ENCODE peak calls at places on chromosomes 3 and 15, in eight cellular contexts. E is IMR-90, C is H1, K is ovary, W is A549, L is breast epithelium, A is transverse colon, R is HCT116. T is an unnamed sample.

GRCh38 chr15:69891070-69891491 is 206.6 kb downstream of the TLE3 start:
- DNase-seq in E (no peak), C (no peak), K (no peak), W (no peak), L (no peak), A (no peak), R (no peak), T (no peak)

GRCh38 chr3:113002676-113003075 is 11.9 kb downstream of the GTPBP8 start:
- DNase-seq in E (no peak), C (no peak), K (no peak), W (no peak), L (no peak), A (no peak), R (no peak), T (no peak)

GRCh38 chr3:174162550-174162949 is 696.6 kb upstream of the NAALADL2 start:
- DNase-seq in E (peak), C (no peak), K (no peak), W (no peak), L (no peak), A (no peak), R (no peak), T (no peak)

GRCh38 chr15:60000113-60000823 is 3.8 kb upstream of the FOXB1 start:
- DNase-seq in E (no peak), C (peak), K (no peak), W (no peak), L (no peak), A (no peak), R (no peak), T (no peak)

GRCh38 chr3:130386604-130387263 is 41.3 kb downstream of the COL6A5 start:
- DNase-seq in E (peak), C (no peak), K (no peak), W (no peak), L (no peak), A (no peak), R (no peak), T (no peak)

GRCh38 chr3:81581966-81582599 is 179.4 kb downstream of the GBE1 start:
- DNase-seq in E (peak), C (no peak), K (peak), W (no peak), L (no peak), A (peak), R (peak), T (peak)

GRCh38 chr3:149462051-149462450 is 12.4 kb upstream of the TM4SF4 start:
- DNase-seq in E (no peak), C (no peak), K (no peak), W (no peak), L (no peak), A (no peak), R (no peak), T (no peak)

GRCh38 chr3:43286886-43287301 is 554 bp downstream of the SNRK start:
- DNase-seq in E (no peak), C (peak), K (no peak), W (peak), L (no peak), A (peak), R (no peak), T (peak)

GRCh38 chr3:44326035-44326434 is 12.5 kb upstream of the TCAIM start:
- DNase-seq in E (peak), C (no peak), K (no peak), W (no peak), L (no peak), A (no peak), R (no peak), T (peak)

GRCh38 chr3:47578691-47579632 is at the start of gene CSPG5:
- DNase-seq in E (no peak), C (peak), K (peak), W (no peak), L (no peak), A (peak), R (no peak), T (peak)

GRCh38 chr3:10432156-10432845 is 73.1 kb downstream of the ATP2B2 start:
- DNase-seq in E (no peak), C (no peak), K (no peak), W (no peak), L (no peak), A (no peak), R (no peak), T (no peak)

GRCh38 chr3:136621628-136622027 is 130.6 kb downstream of the STAG1 start:
- DNase-seq in E (peak), C (no peak), K (no peak), W (no peak), L (no peak), A (no peak), R (no peak), T (peak)

GRCh38 chr3:53778154-53778553 is 68.1 kb downstream of the CHDH start:
- DNase-seq in E (no peak), C (no peak), K (no peak), W (no peak), L (no peak), A (no peak), R (no peak), T (no peak)

GRCh38 chr3:65356331-65357286 is 668.8 kb upstream of the ADAMTS9 start:
- DNase-seq in E (no peak), C (no peak), K (peak), W (no peak), L (no peak), A (peak), R (no peak), T (no peak)

GRCh38 chr3:173932624-173933023 is 535.1 kb downstream of the NLGN1 start:
- DNase-seq in E (peak), C (no peak), K (no peak), W (no peak), L (no peak), A (no peak), R (no peak), T (no peak)

GRCh38 chr15:87707076-87707475 is 549.5 kb downstream of the NTRK3 start:
- DNase-seq in E (no peak), C (no peak), K (no peak), W (no peak), L (no peak), A (no peak), R (no peak), T (no peak)

GRCh38 chr3:32285910-32286309 is 47.4 kb downstream of the CMTM8 start:
- DNase-seq in E (no peak), C (no peak), K (no peak), W (no peak), L (no peak), A (no peak), R (no peak), T (no peak)

GRCh38 chr3:65026151-65026550 is 338.4 kb upstream of the ADAMTS9 start:
- DNase-seq in E (no peak), C (no peak), K (no peak), W (no peak), L (no peak), A (no peak), R (no peak), T (no peak)

GRCh38 chr3:30282052-30282708 is 324.2 kb upstream of the TGFBR2 start:
- DNase-seq in E (peak), C (no peak), K (no peak), W (peak), L (no peak), A (no peak), R (peak), T (no peak)

GRCh38 chr3:58351920-58352319 is 19.2 kb downstream of the PXK start:
- DNase-seq in E (no peak), C (no peak), K (no peak), W (no peak), L (no peak), A (no peak), R (no peak), T (peak)

GRCh38 chr3:134640872-134641470 is 9.9 kb downstream of the KY start:
- DNase-seq in E (peak), C (peak), K (no peak), W (peak), L (no peak), A (no peak), R (peak), T (peak)

GRCh38 chr3:132236701-132237651 is 80.2 kb upstream of the ACP3 start:
- DNase-seq in E (no peak), C (no peak), K (no peak), W (no peak), L (no peak), A (no peak), R (no peak), T (no peak)

GRCh38 chr3:144282313-144282712 is 310.7 kb downstream of the DIPK2A start:
- DNase-seq in E (no peak), C (no peak), K (no peak), W (no peak), L (no peak), A (no peak), R (no peak), T (no peak)

GRCh38 chr15:72289597-72290325 is 17.4 kb upstream of the PARP6 start:
- DNase-seq in E (no peak), C (no peak), K (no peak), W (no peak), L (no peak), A (no peak), R (no peak), T (no peak)

GRCh38 chr15:68385671-68386586 is 46.0 kb downstream of the ITGA11 start:
- DNase-seq in E (no peak), C (peak), K (peak), W (no peak), L (no peak), A (no peak), R (no peak), T (no peak)

GRCh38 chr15:42267286-42267685 is 5.7 kb upstream of the GANC start:
- DNase-seq in E (peak), C (no peak), K (no peak), W (no peak), L (no peak), A (no peak), R (no peak), T (no peak)

GRCh38 chr15:59174846-59175831 is 31.5 kb upstream of the LDHAL6B start:
- DNase-seq in E (peak), C (peak), K (no peak), W (peak), L (no peak), A (peak), R (peak), T (peak)

GRCh38 chr15:89161666-89162065 is 59.7 kb downstream of the RLBP1 start:
- DNase-seq in E (no peak), C (no peak), K (no peak), W (no peak), L (no peak), A (no peak), R (no peak), T (no peak)

GRCh38 chr15:75024102-75024636 is 779 bp downstream of the PPCDC start:
- DNase-seq in E (peak), C (no peak), K (no peak), W (peak), L (no peak), A (no peak), R (no peak), T (peak)

GRCh38 chr3:23668430-23668904 is 137.3 kb upstream of the UBE2E1 start:
- DNase-seq in E (peak), C (no peak), K (no peak), W (peak), L (no peak), A (no peak), R (peak), T (no peak)

GRCh38 chr3:40109641-40110490 is 199.6 kb upstream of the EIF1B start:
- DNase-seq in E (no peak), C (peak), K (peak), W (no peak), L (no peak), A (no peak), R (no peak), T (no peak)

GRCh38 chr15:64144565-64145281 is 6.8 kb upstream of the SNX22 start:
- DNase-seq in E (no peak), C (no peak), K (no peak), W (no peak), L (no peak), A (no peak), R (no peak), T (no peak)

GRCh38 chr3:157502916-157503620 is at the start of gene VEPH1:
- DNase-seq in E (peak), C (no peak), K (no peak), W (no peak), L (no peak), A (peak), R (no peak), T (no peak)

GRCh38 chr15:75656813-75657212 is 9.1 kb downstream of the SNX33 start:
- DNase-seq in E (no peak), C (no peak), K (no peak), W (no peak), L (no peak), A (no peak), R (no peak), T (no peak)

DNA sequence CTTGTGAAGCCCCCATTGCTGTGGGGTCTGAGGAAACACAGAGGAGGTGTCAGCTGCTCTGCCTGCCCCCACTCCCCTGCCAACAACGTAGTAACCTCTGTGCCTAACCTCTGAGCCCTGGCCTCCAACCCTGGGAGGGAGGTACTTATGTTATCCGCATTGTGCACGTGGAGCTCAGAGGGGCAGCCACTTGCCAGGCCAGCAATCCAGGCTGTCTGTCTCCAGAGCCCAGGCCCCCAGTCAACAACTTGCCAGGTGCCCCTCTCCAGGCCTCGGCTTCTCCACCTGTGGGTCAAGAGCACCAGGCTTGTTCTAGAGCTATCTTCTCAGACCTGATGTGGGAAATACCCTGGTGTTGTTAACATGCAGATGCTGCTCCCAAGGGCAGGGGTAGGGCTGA is 2.7 kb downstream of the TPRA1 start:
- DNase-seq in E (no peak), C (no peak), K (no peak), W (no peak), L (no peak), A (no peak), R (no peak), T (no peak)
- H3K4me3 ChIP-seq in E (no peak), C (no peak), K (no peak), W (no peak), L (no peak), A (no peak), R (no peak), T (peak)

GRCh38 chr3:52244061-52244628 is 1.4 kb upstream of the PPM1M start:
- DNase-seq in E (peak), C (no peak), K (no peak), W (no peak), L (no peak), A (peak), R (no peak), T (peak)
- TF ChIP-seq POLR2A in E (no peak), C (no peak), K (no peak), W (no peak), L (no peak), A (no peak), R (no peak), T (no peak)

GRCh38 chr15:50315814-50316630 is 39.0 kb downstream of the GABPB1 start:
- DNase-seq in E (peak), C (no peak), K (no peak), W (peak), L (no peak), A (no peak), R (peak), T (peak)
- TF ChIP-seq CTCF in E (peak), C (no peak), K (peak), W (peak), L (peak), A (peak), R (peak), T (no peak)

GRCh38 chr15:78541744-78542034 is 1.4 kb downstream of the PSMA4 start:
- DNase-seq in E (no peak), C (no peak), K (no peak), W (no peak), L (no peak), A (no peak), R (no peak), T (no peak)
- H3K4me3 ChIP-seq in E (peak), C (peak), K (peak), W (peak), L (peak), A (peak), R (peak), T (peak)

DNA sequence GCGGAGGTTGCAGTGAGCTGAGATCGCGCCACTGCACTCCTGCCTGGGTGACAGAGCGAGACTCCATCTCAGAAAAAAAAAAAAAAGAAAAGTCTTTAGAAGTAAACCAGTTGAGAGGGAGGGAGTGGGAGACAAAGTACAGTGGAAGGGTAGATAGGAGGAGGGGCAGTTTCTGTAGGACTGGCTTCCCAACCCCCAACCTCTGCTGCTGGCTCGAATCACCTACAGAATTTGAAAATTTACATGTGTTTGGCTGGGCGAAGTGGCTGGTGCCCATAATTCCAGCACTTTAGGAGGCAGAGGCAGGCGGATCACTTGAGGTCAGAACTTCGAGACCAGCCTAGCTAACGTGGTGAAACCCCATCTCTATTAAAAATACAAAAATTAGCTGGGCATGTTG is 24.1 kb upstream of the SEMA4B start:
- DNase-seq in E (no peak), C (no peak), K (no peak), W (no peak), L (no peak), A (no peak), R (no peak), T (no peak)
- TF ChIP-seq POLR2A in E (no peak), C (no peak), K (no peak), W (no peak), L (no peak), A (no peak), R (no peak), T (no peak)

GRCh38 chr3:117524890-117525289 is 815.3 kb downstream of the TUSC7 start:
- DNase-seq in E (peak), C (no peak), K (no peak), W (no peak), L (no peak), A (no peak), R (no peak), T (no peak)

GRCh38 chr3:117520582-117520981 is 811.0 kb downstream of the TUSC7 start:
- DNase-seq in E (no peak), C (no peak), K (no peak), W (no peak), L (no peak), A (no peak), R (no peak), T (no peak)

GRCh38 chr3:117523407-117523806 is 813.8 kb downstream of the TUSC7 start:
- DNase-seq in E (no peak), C (no peak), K (no peak), W (no peak), L (no peak), A (no peak), R (no peak), T (no peak)

GRCh38 chr3:117518385-117518784 is 808.8 kb downstream of the TUSC7 start:
- DNase-seq in E (no peak), C (no peak), K (no peak), W (no peak), L (no peak), A (peak), R (no peak), T (no peak)

GRCh38 chr3:117519776-117520175 is 810.2 kb downstream of the TUSC7 start:
- DNase-seq in E (no peak), C (no peak), K (no peak), W (no peak), L (no peak), A (no peak), R (no peak), T (no peak)
- TF ChIP-seq CTCF in E (no peak), C (no peak), K (no peak), W (no peak), L (no peak), A (no peak), R (no peak), T (no peak)